ENCODE peak calls at places on chromosomes 4 and X, in eight cellular contexts. D is adipocyte, R is heart left ventricle, J is HFF-Myc, M is left ventricle myocardium inferior, W is fibroblast of mammary gland, I is skeletal muscle cell, L is MM.1S. E is an unnamed sample.
A peak's percentile ranks its signal among the peaks of the same experiment; 100 is the strongest.

GRCh38 chrX:12898073-12898472 is 8.3 kb upstream of the TLR8 start:
- DNase-seq in M (no peak), R (no peak), W (no peak), J (no peak), D (no peak), I (no peak), L (no peak), E (no peak)

GRCh38 chr4:19983072-19983471 is 268.6 kb upstream of the SLIT2 start:
- DNase-seq in R (no peak), J (peak; percentile 88), M (no peak), L (no peak), W (peak; percentile 95), I (peak; percentile 91), D (peak; percentile 90), E (peak; percentile 84)

GRCh38 chr4:109738104-109738872 is 8.4 kb upstream of the PLA2G12A start:
- DNase-seq in W (no peak), M (no peak), I (no peak), L (no peak), R (no peak), J (no peak), D (no peak), E (no peak)

GRCh38 chrX:141375011-141375730 is 132.9 kb upstream of the SPANXC start:
- DNase-seq in W (peak; percentile 26), I (peak; percentile 0), J (no peak), L (no peak), D (peak; percentile 51), M (no peak), R (no peak), E (peak; percentile 55)

GRCh38 chr4:77007358-77008230 is 58.0 kb downstream of the SEPTIN11 start:
- DNase-seq in M (no peak), W (peak; percentile 71), D (peak; percentile 83), J (no peak), L (peak; percentile 28), R (peak; percentile 37), I (peak; percentile 64), E (peak; percentile 72)

GRCh38 chrX:130885508-130885907 is 17.5 kb downstream of the ENOX2 start:
- DNase-seq in R (no peak), M (no peak), L (no peak), D (no peak), J (no peak), W (no peak), I (no peak), E (no peak)

GRCh38 chrX:48532201-48532600 is 7.3 kb upstream of the TBC1D25 start:
- DNase-seq in R (no peak), I (no peak), W (peak; percentile 30), J (no peak), M (no peak), L (no peak), D (no peak), E (no peak)

GRCh38 chr4:109235683-109236082 is 66.8 kb downstream of the COL25A1 start:
- DNase-seq in I (no peak), W (no peak), R (no peak), J (no peak), L (peak; percentile 8), D (no peak), M (no peak), E (no peak)

GRCh38 chr4:126697748-126698147 is 935.0 kb upstream of the INTU start:
- DNase-seq in M (no peak), D (peak; percentile 16), L (no peak), I (peak; percentile 26), R (no peak), J (peak; percentile 26), W (peak; percentile 88), E (peak; percentile 70)

GRCh38 chrX:116272328-116272727 is 101.8 kb downstream of the AGTR2 start:
- DNase-seq in L (no peak), R (no peak), M (no peak), I (peak; percentile 81), D (peak; percentile 55), J (peak; percentile 31), W (peak; percentile 91), E (peak; percentile 89)

GRCh38 chrX:9466711-9467110 is 1.9 kb downstream of the TBL1X start:
- DNase-seq in M (no peak), W (no peak), I (no peak), L (peak; percentile 33), J (no peak), D (no peak), R (no peak), E (no peak)
- H3K4me3 ChIP-seq in M (peak overlapping the region; percentile 79), W (peak overlapping the region; percentile 54), I (peak overlapping the region; percentile 69), L (peak overlapping the region; percentile 57), J (peak overlapping the region; percentile 64), D (peak overlapping the region; percentile 75), R (no peak overlapping the region), E (peak overlapping the region; percentile 68)

GRCh38 chrX:154412468-154412867 is 1.1 kb downstream of the TAFAZZIN start:
- DNase-seq in I (no peak), L (peak; percentile 39), J (no peak), M (no peak), R (peak; percentile 52), D (peak; percentile 15), W (no peak), E (no peak)

GRCh38 chrX:154408659-154409221 is 314 bp downstream of the DNASE1L1 start:
- DNase-seq in W (no peak), L (peak; percentile 6), I (no peak), R (no peak), D (no peak), J (no peak), M (no peak), E (no peak)

GRCh38 chrX:154411322-154411980 is at the start of gene TAFAZZIN:
- DNase-seq in L (peak; percentile 75), I (no peak), W (peak; percentile 50), D (peak; percentile 82), R (peak; percentile 86), J (no peak), M (peak; percentile 75), E (peak; percentile 49)

GRCh38 chrX:154411981-154412340 is 622 bp downstream of the TAFAZZIN start:
- DNase-seq in L (peak; percentile 34), J (no peak), I (no peak), W (peak; percentile 39), D (peak; percentile 54), M (peak; percentile 65), R (peak; percentile 77), E (peak; percentile 28)

GRCh38 chrX:154409222-154409871 is at the start of gene DNASE1L1:
- DNase-seq in L (peak; percentile 69), J (no peak), W (peak; percentile 87), I (peak; percentile 71), R (peak; percentile 83), D (peak; percentile 84), M (peak; percentile 71), E (peak; percentile 78)
- H3K4me3 ChIP-seq in L (peak within 1 kb of the TSS; percentile 54), J (peak within 1 kb of the TSS; percentile 38), W (peak within 1 kb of the TSS; percentile 47), I (peak within 1 kb of the TSS; percentile 56), R (peak within 1 kb of the TSS; percentile 48), D (peak within 1 kb of the TSS; percentile 39), M (peak within 1 kb of the TSS; percentile 58), E (peak within 1 kb of the TSS; percentile 63)

GRCh38 chr4:40918330-40918729 is 168.6 kb downstream of the NSUN7 start:
- DNase-seq in I (peak; percentile 75), J (no peak), W (peak; percentile 87), D (peak; percentile 92), R (peak; percentile 80), M (peak; percentile 68), L (no peak), E (peak; percentile 91)
- H3K4me3 ChIP-seq in I (no peak overlapping the region), J (no peak overlapping the region), W (no peak overlapping the region), D (no peak overlapping the region), R (no peak overlapping the region), M (no peak overlapping the region), L (no peak overlapping the region), E (no peak overlapping the region)

GRCh38 chr4:128322986-128323385 is 35.4 kb upstream of the PGRMC2 start:
- DNase-seq in W (peak; percentile 57), J (no peak), I (peak; percentile 48), R (no peak), D (peak; percentile 42), L (no peak), M (no peak), E (peak; percentile 90)
- H3K4me3 ChIP-seq in W (no peak overlapping the region), J (no peak overlapping the region), I (no peak overlapping the region), R (no peak overlapping the region), D (no peak overlapping the region), L (no peak overlapping the region), M (no peak overlapping the region), E (no peak overlapping the region)

DNA sequence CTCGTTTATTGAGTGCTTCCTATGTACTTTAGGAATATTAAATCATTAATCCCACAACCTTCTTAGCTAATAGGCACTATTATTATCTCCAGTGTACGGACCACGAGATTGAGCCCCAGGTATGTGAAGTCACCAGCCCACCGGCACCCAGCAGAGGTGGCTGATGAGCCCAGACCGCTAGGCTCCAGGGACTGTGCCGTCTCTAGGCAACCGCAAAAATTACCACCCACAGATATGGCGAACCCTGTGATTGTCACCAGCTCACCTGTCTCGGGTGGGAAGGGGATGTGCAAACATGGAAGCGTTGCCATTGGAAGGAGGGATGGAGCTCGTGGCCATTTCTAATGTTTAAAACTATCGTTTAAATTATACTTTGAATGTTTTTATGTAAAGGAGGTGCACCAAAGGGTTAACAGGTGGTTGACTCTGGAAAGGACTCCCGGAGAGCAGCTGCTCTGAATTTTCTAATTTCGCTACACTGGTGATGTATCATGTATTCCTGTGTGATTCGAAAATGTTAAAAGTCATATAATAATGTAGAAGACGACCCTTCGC is 21.0 kb upstream of the JAKMIP1 start:
- DNase-seq in L (no peak), I (no peak), D (no peak), M (no peak), W (no peak), R (no peak), J (no peak), E (no peak)
- H3K4me3 ChIP-seq in L (no peak overlapping the region), I (no peak overlapping the region), D (no peak overlapping the region), M (peak overlapping the region; percentile 60), W (no peak overlapping the region), R (peak overlapping the region; percentile 41), J (no peak overlapping the region), E (no peak overlapping the region)

GRCh38 chrX:638482-639131 is 8.0 kb downstream of the SHOX start:
- DNase-seq in I (no peak), J (no peak), D (no peak), R (no peak), L (no peak), W (no peak), M (no peak), E (no peak)
- H3K4me3 ChIP-seq in I (no peak overlapping the region), J (no peak overlapping the region), D (no peak overlapping the region), R (no peak overlapping the region), L (no peak overlapping the region), W (no peak overlapping the region), M (no peak overlapping the region), E (no peak overlapping the region)

GRCh38 chr4:4667643-4668081 is 125.8 kb upstream of the STX18 start:
- DNase-seq in L (no peak), J (no peak), D (no peak), I (no peak), M (no peak), W (no peak), R (no peak), E (no peak)
- H3K4me3 ChIP-seq in L (no peak overlapping the region), J (no peak overlapping the region), D (peak overlapping the region; percentile 47), I (no peak overlapping the region), M (no peak overlapping the region), W (no peak overlapping the region), R (no peak overlapping the region), E (no peak overlapping the region)

DNA sequence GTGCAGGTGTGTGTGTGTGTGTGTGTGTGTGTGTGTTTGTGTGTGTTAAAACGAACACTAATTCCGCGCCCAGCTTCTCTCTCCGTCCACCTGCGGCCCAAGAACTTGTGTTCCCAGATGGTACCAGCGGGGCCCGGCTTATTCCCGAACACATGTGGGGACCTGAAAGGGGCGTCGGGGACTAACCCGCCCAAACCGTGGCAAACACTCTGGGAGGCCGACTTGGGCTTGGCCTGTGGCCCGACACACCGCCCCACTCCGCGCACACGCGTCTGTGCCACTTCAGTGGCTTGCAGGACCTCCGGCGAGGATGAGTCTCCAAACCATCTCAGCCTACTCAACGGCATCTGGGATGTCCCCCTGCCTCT is 870 bp upstream of the HHIP start:
- DNase-seq in I (no peak), W (no peak), J (no peak), D (peak; percentile 13), M (no peak), R (no peak), L (no peak), E (peak; percentile 44)
- H3K4me3 ChIP-seq in I (peak overlapping the region; percentile 62), W (peak overlapping the region; percentile 30), J (peak overlapping the region; percentile 51), D (peak overlapping the region; percentile 79), M (peak overlapping the region; percentile 65), R (peak overlapping the region; percentile 56), L (no peak overlapping the region), E (peak overlapping the region; percentile 92)